ENCODE peak calls at places on chromosomes 2 and 18, in six cellular contexts. W is BJ, F is choroid plexus epithelial cell, S is thoracic aorta, H is HCT116, C is brain microvascular endothelial cell. N is an unnamed sample.

GRCh38 chr2:37262510-37262909 is 31.1 kb downstream of the NDUFAF7 start:
- DNase-seq in W (no peak), F (no peak), S (no peak), H (no peak), C (no peak), N (no peak)

GRCh38 chr2:120661551-120661950 is 74.1 kb upstream of the GLI2 start:
- DNase-seq in W (no peak), F (no peak), S (no peak), H (no peak), C (no peak), N (no peak)

GRCh38 chr2:39570130-39570555 is 95.6 kb upstream of the TMEM178A start:
- DNase-seq in W (no peak), F (no peak), S (no peak), H (no peak), C (no peak), N (no peak)

GRCh38 chr18:49562481-49563129 is 748 bp downstream of the LIPG start:
- DNase-seq in W (no peak), F (peak), S (no peak), H (no peak), C (no peak), N (no peak)

GRCh38 chr2:227939271-227940027 is 68.0 kb downstream of the DAW1 start:
- DNase-seq in W (no peak), F (peak), S (no peak), H (peak), C (peak), N (peak)

GRCh38 chr2:218218409-218219185 is 1.6 kb downstream of the ARPC2 start:
- DNase-seq in W (no peak), F (no peak), S (no peak), H (no peak), C (no peak), N (peak)

GRCh38 chr2:195815083-195815482 is 158.1 kb downstream of the SLC39A10 start:
- DNase-seq in W (no peak), F (no peak), S (no peak), H (no peak), C (no peak), N (no peak)

GRCh38 chr2:140451324-140451723 is 1671.1 kb upstream of the NXPH2 start:
- DNase-seq in W (no peak), F (no peak), S (no peak), H (no peak), C (no peak), N (no peak)

GRCh38 chr18:35030234-35030989 is 10.8 kb upstream of the MAPRE2 start:
- DNase-seq in W (no peak), F (no peak), S (no peak), H (no peak), C (no peak), N (no peak)

GRCh38 chr2:234252766-234253165 is 202.3 kb downstream of the SPP2 start:
- DNase-seq in W (no peak), F (no peak), S (no peak), H (no peak), C (no peak), N (no peak)

GRCh38 chr2:25098558-25099486 is 56.9 kb downstream of the EFR3B start:
- DNase-seq in W (no peak), F (no peak), S (no peak), H (no peak), C (no peak), N (peak)

GRCh38 chr18:9413586-9413985 is 61.7 kb upstream of the RALBP1 start:
- DNase-seq in W (no peak), F (peak), S (no peak), H (no peak), C (peak), N (peak)

GRCh38 chr2:152387046-152387445 is 52.1 kb downstream of the FMNL2 start:
- DNase-seq in W (no peak), F (no peak), S (no peak), H (no peak), C (no peak), N (peak)

GRCh38 chr2:83730258-83730657 is 728.8 kb downstream of the SUCLG1 start:
- DNase-seq in W (no peak), F (no peak), S (no peak), H (no peak), C (no peak), N (no peak)

GRCh38 chr18:74476154-74476553 is 19.0 kb upstream of the DIPK1C start:
- DNase-seq in W (no peak), F (peak), S (no peak), H (no peak), C (peak), N (peak)

GRCh38 chr2:62817348-62817747 is 111.8 kb downstream of the EHBP1 start:
- DNase-seq in W (no peak), F (no peak), S (no peak), H (no peak), C (no peak), N (no peak)

GRCh38 chr2:237412646-237413292 is 1.2 kb downstream of the COL6A3 start:
- DNase-seq in W (no peak), F (no peak), S (no peak), H (no peak), C (no peak), N (no peak)

GRCh38 chr2:237408280-237408679 is 5.7 kb downstream of the COL6A3 start:
- DNase-seq in W (no peak), F (no peak), S (no peak), H (no peak), C (no peak), N (peak)

GRCh38 chr2:237411683-237412349 is 2.1 kb downstream of the COL6A3 start:
- DNase-seq in W (no peak), F (peak), S (no peak), H (no peak), C (no peak), N (peak)

GRCh38 chr2:237413293-237414055 is 490 bp downstream of the COL6A3 start:
- DNase-seq in W (no peak), F (peak), S (no peak), H (no peak), C (no peak), N (peak)

GRCh38 chr2:237410949-237411635 is 2.9 kb downstream of the COL6A3 start:
- DNase-seq in W (no peak), F (peak), S (no peak), H (no peak), C (no peak), N (peak)
- H3K4me3 ChIP-seq in W (peak), F (peak), S (peak), H (no peak), C (peak), N (peak)

GRCh38 chr2:18154259-18154658 is 275.8 kb downstream of the KCNS3 start:
- DNase-seq in W (no peak), F (no peak), S (no peak), H (no peak), C (no peak), N (no peak)
- TF ChIP-seq CTCF in W (no peak), F (no peak), S (no peak), H (no peak), C (no peak), N (no peak)

GRCh38 chr2:231745303-231746038 is 35.6 kb downstream of the PDE6D start:
- DNase-seq in W (no peak), F (no peak), S (no peak), H (no peak), C (no peak), N (no peak)

GRCh38 chr2:231752056-231752455 is 29.0 kb downstream of the PDE6D start:
- DNase-seq in W (no peak), F (peak), S (no peak), H (no peak), C (no peak), N (no peak)

GRCh38 chr2:231751042-231751815 is 29.9 kb downstream of the PDE6D start:
- DNase-seq in W (no peak), F (no peak), S (no peak), H (no peak), C (no peak), N (no peak)
- H3K4me3 ChIP-seq in W (no peak), F (no peak), S (no peak), H (no peak), C (no peak), N (no peak)

GRCh38 chr2:239398536-239398935 is 2.3 kb downstream of the HDAC4 start:
- DNase-seq in W (no peak), F (no peak), S (no peak), H (no peak), C (no peak), N (no peak)

GRCh38 chr2:239400907-239401449 is at the start of gene HDAC4:
- DNase-seq in W (peak), F (peak), S (peak), H (peak), C (peak), N (peak)

GRCh38 chr2:239397856-239398470 is 2.9 kb downstream of the HDAC4 start:
- DNase-seq in W (no peak), F (no peak), S (no peak), H (no peak), C (no peak), N (no peak)

GRCh38 chr2:239400000-239400831 is 604 bp downstream of the HDAC4 start:
- DNase-seq in W (no peak), F (peak), S (no peak), H (no peak), C (no peak), N (no peak)

GRCh38 chr2:239399404-239399999 is 1.3 kb downstream of the HDAC4 start:
- DNase-seq in W (no peak), F (peak), S (no peak), H (no peak), C (no peak), N (peak)
- TF ChIP-seq CTCF in W (no peak), F (no peak), S (no peak), H (no peak), C (no peak), N (no peak)

GRCh38 chr2:64204716-64205115 is 60.5 kb upstream of the PELI1 start:
- DNase-seq in W (no peak), F (no peak), S (no peak), H (no peak), C (no peak), N (no peak)

GRCh38 chr2:64203131-64204005 is 59.1 kb upstream of the PELI1 start:
- DNase-seq in W (peak), F (peak), S (no peak), H (no peak), C (no peak), N (peak)

GRCh38 chr2:64202206-64202864 is 58.1 kb upstream of the PELI1 start:
- DNase-seq in W (peak), F (peak), S (no peak), H (no peak), C (peak), N (peak)

GRCh38 chr2:64205415-64205814 is 61.2 kb upstream of the PELI1 start:
- DNase-seq in W (no peak), F (no peak), S (no peak), H (no peak), C (no peak), N (no peak)

DNA sequence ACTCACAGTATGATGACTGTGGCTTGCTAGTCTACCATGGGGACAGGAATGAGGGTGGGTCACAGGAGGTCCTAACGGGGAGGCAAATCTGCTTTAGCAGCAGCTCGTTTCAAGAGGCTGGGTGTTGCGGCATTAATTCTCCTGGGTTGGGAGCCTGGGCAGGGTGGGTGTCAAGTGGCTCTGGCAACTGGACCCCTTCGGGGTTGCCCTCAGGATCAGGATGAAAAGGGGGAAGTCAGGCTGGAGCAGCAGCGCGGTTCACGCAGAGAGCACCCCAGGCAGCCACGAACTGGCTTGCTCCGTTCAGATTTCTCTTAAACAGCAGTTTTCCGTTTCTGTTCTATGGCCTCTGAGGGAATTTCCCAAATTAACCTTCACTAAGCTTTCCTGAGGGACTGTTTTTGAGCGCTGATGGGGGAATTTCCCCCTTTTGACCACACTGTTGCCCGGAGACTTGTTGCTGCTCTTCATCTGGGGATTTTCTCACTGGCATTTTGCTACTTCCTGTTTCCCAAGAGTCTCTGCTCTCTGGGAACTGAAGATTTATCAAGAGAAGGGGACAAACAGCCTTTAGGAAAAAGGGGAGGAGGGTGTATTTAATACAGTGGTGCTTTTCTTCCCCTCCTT is 59.9 kb upstream of the PELI1 start:
- DNase-seq in W (no peak), F (peak), S (no peak), H (no peak), C (peak), N (peak)
- H3K4me3 ChIP-seq in W (no peak), F (peak), S (peak), H (no peak), C (no peak), N (no peak)

GRCh38 chr18:10453261-10453884 is 1.1 kb upstream of the APCDD1 start:
- DNase-seq in W (no peak), F (peak), S (no peak), H (no peak), C (no peak), N (peak)

GRCh38 chr18:10455726-10456453 is 1.5 kb downstream of the APCDD1 start:
- DNase-seq in W (no peak), F (no peak), S (no peak), H (no peak), C (no peak), N (no peak)

GRCh38 chr18:10456718-10457499 is 2.5 kb downstream of the APCDD1 start:
- DNase-seq in W (no peak), F (no peak), S (no peak), H (no peak), C (no peak), N (no peak)

GRCh38 chr18:10454800-10455550 is 540 bp downstream of the APCDD1 start:
- DNase-seq in W (no peak), F (no peak), S (no peak), H (no peak), C (no peak), N (peak)

GRCh38 chr18:10453885-10454772 is at the start of gene APCDD1:
- DNase-seq in W (no peak), F (no peak), S (no peak), H (no peak), C (no peak), N (no peak)
- TF ChIP-seq CTCF in W (no peak), F (no peak), S (no peak), H (no peak), C (no peak), N (no peak)

DNA sequence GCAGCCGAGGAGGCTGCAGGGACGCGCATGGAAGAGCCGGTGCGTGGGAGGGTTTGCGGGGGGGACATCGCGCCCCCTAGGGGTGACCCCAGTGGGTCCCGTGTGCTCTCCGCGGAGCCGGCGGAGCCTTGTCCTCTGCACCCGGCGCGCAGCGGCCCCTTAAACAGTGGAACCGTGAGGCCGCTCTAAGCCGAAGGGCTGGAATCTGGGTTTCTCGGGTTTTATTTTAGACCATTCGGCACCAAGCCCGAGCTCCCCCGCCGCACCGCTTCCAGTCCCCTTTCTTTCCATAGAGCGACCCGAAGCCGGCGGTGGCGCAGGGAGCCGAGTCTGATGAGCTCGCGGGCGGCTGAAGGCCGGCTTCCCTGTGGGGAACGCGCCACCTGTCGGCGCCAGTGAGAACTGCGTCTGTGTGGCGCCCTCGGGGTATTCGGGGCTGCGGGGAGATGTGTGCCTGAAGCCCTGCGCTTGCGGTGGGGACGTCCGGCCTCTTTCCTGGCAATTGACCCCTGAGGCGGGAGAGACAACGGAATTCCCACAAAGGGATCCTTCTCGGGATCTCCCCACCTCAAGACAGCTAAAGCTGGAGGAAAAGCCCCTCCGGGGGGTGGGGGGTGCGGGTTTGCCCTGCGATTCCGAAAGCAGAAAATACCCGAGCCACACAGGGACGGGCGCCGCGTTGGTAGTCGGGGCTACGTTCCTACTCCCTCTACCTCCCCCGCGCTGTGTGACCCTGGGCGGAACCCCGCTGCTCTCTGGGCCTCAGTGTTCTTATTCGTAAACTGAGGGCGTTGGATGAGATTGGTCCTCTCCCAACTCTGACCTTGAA is 8.2 kb upstream of the EN1 start:
- DNase-seq in W (no peak), F (peak), S (peak), H (peak), C (peak), N (peak)
- H3K4me3 ChIP-seq in W (peak), F (peak), S (peak), H (peak), C (peak), N (peak)

GRCh38 chr2:176557821-176558220 is 288.6 kb downstream of the MTX2 start:
- DNase-seq in W (no peak), F (no peak), S (no peak), H (no peak), C (no peak), N (no peak)

GRCh38 chr2:176562359-176563043 is 293.3 kb downstream of the MTX2 start:
- DNase-seq in W (no peak), F (peak), S (no peak), H (no peak), C (peak), N (peak)

GRCh38 chr2:176561706-176562105 is 292.5 kb downstream of the MTX2 start:
- DNase-seq in W (no peak), F (peak), S (no peak), H (no peak), C (no peak), N (peak)

GRCh38 chr2:176558574-176559140 is 289.4 kb downstream of the MTX2 start:
- DNase-seq in W (no peak), F (no peak), S (no peak), H (no peak), C (no peak), N (no peak)

GRCh38 chr2:176560296-176560695 is 291.1 kb downstream of the MTX2 start:
- DNase-seq in W (no peak), F (no peak), S (no peak), H (no peak), C (no peak), N (no peak)
- TF ChIP-seq CTCF in W (no peak), F (no peak), S (no peak), H (no peak), C (no peak), N (no peak)

GRCh38 chr2:85662899-85663683 is 4.9 kb downstream of the SFTPB start:
- DNase-seq in W (no peak), F (peak), S (peak), H (peak), C (peak), N (peak)
- H3K4me3 ChIP-seq in W (no peak), F (no peak), S (no peak), H (no peak), C (no peak), N (no peak)

GRCh38 chr2:182650704-182651103 is 65.4 kb upstream of the DNAJC10 start:
- DNase-seq in W (peak), F (peak), S (no peak), H (peak), C (no peak), N (peak)

GRCh38 chr2:182647499-182647787 is 68.6 kb upstream of the DNAJC10 start:
- DNase-seq in W (no peak), F (no peak), S (no peak), H (no peak), C (no peak), N (no peak)

GRCh38 chr2:182646763-182647498 is 69.1 kb upstream of the DNAJC10 start:
- DNase-seq in W (no peak), F (no peak), S (no peak), H (no peak), C (no peak), N (no peak)

GRCh38 chr2:182652326-182652725 is 63.7 kb upstream of the DNAJC10 start:
- DNase-seq in W (no peak), F (no peak), S (no peak), H (no peak), C (no peak), N (no peak)

DNA sequence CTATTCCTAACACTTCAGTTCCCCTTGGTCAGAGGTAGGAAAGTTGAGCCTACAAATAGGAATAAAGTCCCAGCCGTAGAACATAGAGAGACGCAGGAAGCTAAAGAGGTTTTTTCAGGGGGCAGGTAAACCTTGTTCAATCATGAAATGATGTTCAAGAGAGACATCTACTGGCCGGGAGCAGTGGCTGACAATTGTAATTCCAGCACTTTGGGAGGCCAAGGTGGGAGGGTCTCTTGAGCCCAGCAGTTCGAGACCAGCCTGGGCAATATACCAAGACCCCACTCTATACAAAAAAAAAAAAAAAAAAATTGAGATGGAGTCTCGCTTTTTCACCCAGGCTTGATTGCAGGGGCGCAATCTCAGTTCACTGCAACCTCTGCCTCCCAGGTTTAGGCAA is 66.7 kb upstream of the DNAJC10 start:
- DNase-seq in W (no peak), F (peak), S (no peak), H (peak), C (peak), N (peak)
- TF ChIP-seq CTCF in W (peak), F (peak), S (peak), H (peak), C (peak), N (peak)

N was measured in fibroblast of the aortic adventitia.